ENCODE peak calls at places on chromosomes 13 and 19, in seven cellular contexts. L is BJ, Q is cardiac muscle cell, V is left ventricle myocardium inferior, G is mucosa of descending colon, J is heart right ventricle, K is esophagus squamous epithelium. B is an unnamed sample.
A peak's percentile ranks its signal among the peaks of the same experiment; 100 is the strongest.

GRCh38 chr13:91052873-91053272 is 294.6 kb upstream of the MIR17HG start:
- DNase-seq in L (no peak), Q (no peak), V (no peak), G (no peak), J (no peak), K (no peak), B (no peak)

GRCh38 chr13:106617561-106617960 is 49.6 kb upstream of the ARGLU1 start:
- DNase-seq in L (no peak), Q (no peak), V (no peak), G (no peak), J (no peak), K (no peak), B (no peak)

GRCh38 chr13:27924529-27925141 is 4.8 kb downstream of the PDX1 start:
- DNase-seq in L (no peak), Q (no peak), V (no peak), G (no peak), J (no peak), K (no peak), B (no peak)

GRCh38 chr19:45099465-45100201 is 6.7 kb downstream of the PPP1R37 start:
- DNase-seq in L (no peak), Q (no peak), V (no peak), G (no peak), J (no peak), K (no peak), B (no peak)

GRCh38 chr13:101795460-101795859 is 343.0 kb downstream of the ITGBL1 start:
- DNase-seq in L (no peak), Q (no peak), V (no peak), G (no peak), J (no peak), K (no peak), B (no peak)

GRCh38 chr13:57825066-57825465 is 193.5 kb downstream of the PCDH17 start:
- DNase-seq in L (no peak), Q (no peak), V (no peak), G (no peak), J (no peak), K (no peak), B (no peak)

GRCh38 chr13:86792153-86792651 is 879.0 kb upstream of the SLITRK5 start:
- DNase-seq in L (no peak), Q (no peak), V (no peak), G (no peak), J (no peak), K (no peak), B (no peak)

GRCh38 chr13:50842711-50843255 is 709 bp downstream of the DLEU7 start:
- DNase-seq in L (no peak), Q (no peak), V (no peak), G (no peak), J (no peak), K (no peak), B (no peak)

GRCh38 chr13:28257305-28257704 is 119.0 kb downstream of the PAN3 start:
- DNase-seq in L (no peak), Q (no peak), V (no peak), G (no peak), J (no peak), K (no peak), B (no peak)

GRCh38 chr19:5131031-5131865 is 162.3 kb downstream of the KDM4B start:
- DNase-seq in L (no peak), Q (no peak), V (no peak), G (no peak), J (no peak), K (no peak), B (no peak)

GRCh38 chr13:42807236-42807635 is 25.9 kb downstream of the FAM216B start:
- DNase-seq in L (no peak), Q (no peak), V (no peak), G (no peak), J (no peak), K (no peak), B (no peak)

GRCh38 chr19:35736913-35737886 is 5.1 kb downstream of the IGFLR1 start:
- DNase-seq in L (no peak), Q (no peak), V (no peak), G (no peak), J (no peak), K (no peak), B (no peak)

GRCh38 chr19:39792999-39793546 is 14.4 kb downstream of the LEUTX start:
- DNase-seq in L (peak; percentile 19), Q (peak; percentile 90), V (peak; percentile 77), G (peak; percentile 77), J (peak; percentile 78), K (no peak), B (peak; percentile 81)

GRCh38 chr19:15466851-15467733 is 2.7 kb upstream of the RASAL3 start:
- DNase-seq in L (no peak), Q (no peak), V (no peak), G (no peak), J (no peak), K (no peak), B (no peak)

GRCh38 chr13:92074658-92075057 is 676.2 kb downstream of the GPC5 start:
- DNase-seq in L (no peak), Q (peak; percentile 43), V (no peak), G (no peak), J (no peak), K (no peak), B (no peak)

GRCh38 chr19:8334458-8335342 is 8.4 kb downstream of the KANK3 start:
- DNase-seq in L (no peak), Q (peak; percentile 72), V (peak; percentile 41), G (peak; percentile 81), J (no peak), K (no peak), B (no peak)

GRCh38 chr13:66835040-66835628 is 395.0 kb downstream of the PCDH9 start:
- DNase-seq in L (no peak), Q (peak; percentile 60), V (peak; percentile 84), G (peak; percentile 33), J (peak; percentile 90), K (no peak), B (peak; percentile 71)

GRCh38 chr19:3515891-3516422 is 9.8 kb downstream of the FZR1 start:
- DNase-seq in L (no peak), Q (no peak), V (no peak), G (no peak), J (no peak), K (no peak), B (no peak)

GRCh38 chr19:4088975-4089374 is 22.3 kb upstream of the ZBTB7A start:
- DNase-seq in L (no peak), Q (no peak), V (no peak), G (no peak), J (no peak), K (no peak), B (no peak)

DNA sequence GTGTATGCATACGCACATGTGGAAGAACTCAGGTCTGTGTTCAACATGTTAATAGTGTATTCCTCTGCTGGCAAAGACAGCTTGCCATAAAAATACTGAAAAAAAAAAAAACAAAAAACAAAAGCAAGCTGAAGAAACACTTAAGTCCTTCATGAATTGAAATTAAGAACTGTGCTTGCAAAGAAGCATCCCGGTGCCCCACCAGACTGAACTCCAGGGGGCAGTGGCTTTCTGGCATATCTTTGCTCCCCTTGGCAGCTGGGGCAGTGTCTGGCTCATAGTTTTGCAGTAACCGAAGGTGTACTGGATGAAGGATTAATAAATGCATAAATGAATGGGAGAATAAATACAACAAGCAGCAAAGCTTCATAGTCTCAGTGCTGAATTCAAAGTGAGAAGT is 187.6 kb downstream of the LHFPL6 start:
- DNase-seq in L (no peak), Q (peak; percentile 57), V (peak; percentile 56), G (no peak), J (peak; percentile 69), K (no peak), B (peak; percentile 77)
- TF ChIP-seq CTCF in L (peak; percentile 67), Q (peak; percentile 64), V (peak; percentile 79), G (no peak), J (peak; percentile 61), K (no peak), B (peak; percentile 47)

GRCh38 chr13:48983331-48983730 is 7.6 kb downstream of the FNDC3A start:
- DNase-seq in L (no peak), Q (no peak), V (no peak), G (no peak), J (no peak), K (no peak), B (no peak)

GRCh38 chr13:48979892-48980291 is 4.2 kb downstream of the FNDC3A start:
- DNase-seq in L (no peak), Q (no peak), V (no peak), G (no peak), J (no peak), K (no peak), B (no peak)

GRCh38 chr13:48990900-48991299 is 15.2 kb downstream of the FNDC3A start:
- DNase-seq in L (no peak), Q (no peak), V (no peak), G (no peak), J (no peak), K (no peak), B (no peak)

DNA sequence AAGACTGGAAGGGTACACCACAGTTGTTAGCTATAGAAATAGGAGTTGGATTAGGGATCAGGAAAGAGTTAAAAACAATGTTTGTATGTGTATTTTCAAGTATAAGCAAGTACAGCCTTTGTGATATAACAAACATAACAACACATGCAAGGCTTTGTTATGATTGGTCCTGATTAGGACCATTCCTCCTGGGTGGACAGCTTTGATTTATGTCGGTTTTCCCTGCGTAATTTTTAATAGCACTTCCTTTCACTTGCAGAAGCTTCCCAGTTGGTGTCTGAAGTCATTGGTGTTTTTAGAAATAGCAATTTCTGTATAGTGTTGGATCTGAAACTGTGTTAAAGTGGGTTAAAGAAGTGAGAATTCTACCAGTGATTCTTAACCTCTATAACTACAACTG is 10.0 kb downstream of the FNDC3A start:
- DNase-seq in L (no peak), Q (no peak), V (no peak), G (no peak), J (no peak), K (no peak), B (no peak)
- TF ChIP-seq CTCF in L (no peak), Q (no peak), V (no peak), G (no peak), J (no peak), K (no peak), B (no peak)

GRCh38 chr19:49690073-49690655 is 752 bp upstream of the CPT1C start:
- DNase-seq in L (no peak), Q (no peak), V (no peak), G (no peak), J (no peak), K (no peak), B (no peak)
- TF ChIP-seq CTCF in L (no peak), Q (no peak), V (peak; percentile 36), G (no peak), J (no peak), K (no peak), B (no peak)

DNA sequence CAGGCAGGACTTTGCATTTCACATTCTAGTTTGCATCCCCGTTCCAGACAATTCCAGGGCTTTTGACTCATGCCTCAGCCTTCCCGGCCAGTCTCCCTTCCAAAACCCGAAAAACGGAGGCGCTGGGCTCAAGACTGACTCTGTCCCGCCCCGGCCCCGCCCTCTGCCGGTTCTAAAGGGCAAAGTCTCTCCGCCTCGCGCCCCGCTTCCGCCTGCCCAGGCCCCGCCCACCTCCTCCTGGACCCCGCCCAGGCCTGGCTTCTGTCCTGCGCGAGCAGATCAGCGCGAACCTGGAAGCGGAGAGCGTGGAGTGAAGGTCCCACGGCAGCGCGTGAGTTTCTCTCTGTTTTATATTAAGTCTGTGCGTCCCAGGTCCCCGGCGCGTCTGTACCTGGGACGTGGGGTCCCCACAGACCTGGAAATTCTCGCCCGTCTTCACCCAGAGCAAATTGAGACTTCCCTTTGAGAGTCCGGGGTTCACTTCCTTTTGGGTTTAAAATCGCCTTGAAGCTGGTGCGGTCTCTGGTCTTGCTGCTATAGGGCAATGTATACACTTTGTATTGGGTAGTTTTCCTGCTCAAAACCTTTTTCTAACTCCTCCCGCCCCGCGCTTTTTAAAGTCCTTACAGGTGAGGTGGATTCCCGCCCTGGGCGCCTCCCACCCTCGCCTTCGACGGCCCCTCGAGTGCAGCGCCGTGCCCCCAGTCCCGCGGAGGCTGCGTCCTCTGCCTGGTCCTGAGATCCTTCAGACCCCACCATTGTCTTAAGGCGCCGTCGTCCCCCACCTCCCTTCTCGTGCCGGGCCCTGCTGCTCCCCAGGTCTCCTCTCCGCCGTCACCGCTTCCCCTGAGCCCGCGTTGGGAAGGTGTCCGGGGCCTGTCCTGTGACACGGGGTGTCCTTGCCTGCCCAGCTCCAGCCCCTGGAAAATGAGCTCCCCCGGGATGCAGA is 31.2 kb downstream of the ZNF701 start:
- DNase-seq in L (peak; percentile 54), Q (peak; percentile 94), V (peak; percentile 96), G (peak; percentile 99), J (peak; percentile 94), K (peak; percentile 59), B (peak; percentile 97)
- TF ChIP-seq CTCF in L (peak; percentile 51), Q (peak; percentile 26), V (peak; percentile 57), G (no peak), J (peak; percentile 57), K (peak; percentile 31), B (no peak)